ENCODE peak calls at places on chromosomes 13 and 19, in seven cellular contexts. B is upper lobe of right lung, G is heart right ventricle, W is vagina, N is transverse colon, M is sigmoid colon, T is GM23338. A is an unnamed sample.

GRCh38 chr19:49847731-49848696 is 2.9 kb upstream of the PTOV1 start:
- DNase-seq in B (no peak), W (no peak), M (no peak), N (no peak), G (no peak), T (no peak), A (peak; percentile 90)

GRCh38 chr19:19860756-19861390 is 4.8 kb upstream of the ZNF253 start:
- DNase-seq in T (peak; percentile 97), B (no peak), M (no peak), N (no peak), G (peak; percentile 15), W (no peak), A (peak; percentile 86)

GRCh38 chr13:66581691-66582090 is 648.4 kb downstream of the PCDH9 start:
- DNase-seq in N (no peak), G (no peak), B (no peak), W (no peak), T (no peak), M (no peak), A (no peak)

GRCh38 chr19:45253396-45254027 is 2.4 kb downstream of the MARK4 start:
- DNase-seq in T (no peak), G (no peak), B (no peak), W (no peak), M (no peak), N (no peak), A (peak; percentile 32)

GRCh38 chr19:46493236-46494114 is 2.2 kb downstream of the PNMA8B start:
- DNase-seq in M (peak; percentile 72), B (peak; percentile 75), W (no peak), N (peak; percentile 21), G (no peak), T (peak; percentile 77), A (peak; percentile 58)

GRCh38 chr13:80551650-80552497 is 210.9 kb upstream of the SPRY2 start:
- DNase-seq in M (no peak), T (no peak), N (no peak), B (no peak), W (no peak), G (no peak), A (no peak)

GRCh38 chr19:51529301-51529700 is 2.2 kb downstream of the SIGLEC6 start:
- DNase-seq in B (no peak), M (no peak), T (no peak), W (no peak), N (no peak), G (no peak), A (no peak)

GRCh38 chr13:71864094-71864980 is 2.7 kb downstream of the DACH1 start:
- DNase-seq in W (no peak), G (peak; percentile 63), B (peak; percentile 69), T (peak; percentile 78), N (peak; percentile 81), M (peak; percentile 57), A (peak; percentile 5)

GRCh38 chr13:96996886-96997285 is 2.6 kb upstream of the OXGR1 start:
- DNase-seq in G (no peak), W (no peak), N (no peak), B (no peak), M (no peak), T (peak; percentile 5), A (no peak)

GRCh38 chr19:35704218-35704617 is at the start of gene ZBTB32:
- DNase-seq in W (no peak), N (peak; percentile 30), G (no peak), B (no peak), T (peak; percentile 90), M (no peak), A (peak; percentile 77)

GRCh38 chr13:106291006-106291405 is 244.5 kb downstream of the EFNB2 start:
- DNase-seq in M (no peak), N (no peak), W (no peak), B (no peak), T (no peak), G (no peak), A (peak; percentile 44)

GRCh38 chr19:58033741-58034475 is at the start of gene ZSCAN1:
- DNase-seq in B (no peak), N (peak; percentile 66), W (no peak), G (peak; percentile 93), T (peak; percentile 98), M (peak; percentile 89), A (peak; percentile 92)

GRCh38 chr19:36392916-36393673 is 14.1 kb upstream of the ZFP14 start:
- DNase-seq in M (no peak), T (peak; percentile 40), W (no peak), B (no peak), N (no peak), G (no peak), A (no peak)

GRCh38 chr19:48844472-48844871 is 8.2 kb upstream of the HSD17B14 start:
- DNase-seq in N (no peak), T (peak; percentile 78), W (no peak), B (no peak), M (no peak), G (no peak), A (peak; percentile 43)

GRCh38 chr13:58059624-58060023 is 428.1 kb downstream of the PCDH17 start:
- DNase-seq in G (no peak), N (no peak), W (no peak), M (no peak), T (no peak), B (no peak), A (no peak)

GRCh38 chr19:55383789-55384575 is at the start of gene TMEM238:
- DNase-seq in N (peak; percentile 84), M (peak; percentile 83), W (no peak), T (peak; percentile 90), B (peak; percentile 90), G (peak; percentile 39), A (peak; percentile 75)
- TF ChIP-seq CTCF in N (no peak), M (no peak), W (no peak), T (no peak), B (no peak), G (peak; percentile 14), A (no peak)

DNA sequence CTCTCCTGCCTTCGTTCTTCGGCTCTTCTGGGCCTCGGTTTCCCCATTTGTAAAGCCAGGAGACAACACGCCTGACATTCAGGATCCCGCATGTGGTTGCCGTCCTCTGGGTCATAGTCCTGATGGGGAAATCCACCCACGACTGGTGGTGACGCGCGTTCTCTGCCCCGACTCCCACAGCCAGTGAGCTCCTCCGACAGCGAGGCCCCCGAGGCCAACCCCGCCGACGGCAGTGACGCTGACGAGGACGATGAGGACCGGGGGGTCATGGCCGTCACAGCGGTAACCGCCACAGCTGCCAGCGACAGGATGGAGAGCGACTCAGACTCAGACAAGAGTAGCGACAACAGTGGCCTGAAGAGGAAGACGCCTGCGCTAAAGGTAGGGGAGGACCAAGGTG is 16.4 kb downstream of the HDGFL2 start:
- DNase-seq in B (no peak), M (no peak), W (no peak), T (no peak), G (no peak), N (no peak), A (no peak)
- H3K36me3 ChIP-seq in B (peaks cover 31% of the 10 kb centered on the region), M (peaks cover 31% of the 10 kb centered on the region), W (peaks cover 50% of the 10 kb centered on the region), T (peaks cover 21% of the 10 kb centered on the region), G (peaks cover 11% of the 10 kb centered on the region), N (no peaks in the 10 kb centered on the region), A (peaks cover 17% of the 10 kb centered on the region)

GRCh38 chr19:39200818-39201145 is 3.3 kb downstream of the SYCN start:
- DNase-seq in G (no peak), M (no peak), B (no peak), N (no peak), T (no peak), W (no peak), A (no peak)

GRCh38 chr19:39202998-39203355 is 1.1 kb downstream of the SYCN start:
- DNase-seq in M (no peak), T (no peak), W (no peak), G (no peak), N (no peak), B (no peak), A (no peak)

GRCh38 chr19:39197808-39198207 is 1.0 kb downstream of the NCCRP1 start:
- DNase-seq in N (no peak), W (no peak), T (no peak), M (no peak), G (no peak), B (no peak), A (no peak)

GRCh38 chr19:39199025-39199424 is 2.3 kb downstream of the NCCRP1 start:
- DNase-seq in T (no peak), M (peak; percentile 67), W (no peak), G (no peak), B (peak; percentile 66), N (no peak), A (peak; percentile 81)

DNA sequence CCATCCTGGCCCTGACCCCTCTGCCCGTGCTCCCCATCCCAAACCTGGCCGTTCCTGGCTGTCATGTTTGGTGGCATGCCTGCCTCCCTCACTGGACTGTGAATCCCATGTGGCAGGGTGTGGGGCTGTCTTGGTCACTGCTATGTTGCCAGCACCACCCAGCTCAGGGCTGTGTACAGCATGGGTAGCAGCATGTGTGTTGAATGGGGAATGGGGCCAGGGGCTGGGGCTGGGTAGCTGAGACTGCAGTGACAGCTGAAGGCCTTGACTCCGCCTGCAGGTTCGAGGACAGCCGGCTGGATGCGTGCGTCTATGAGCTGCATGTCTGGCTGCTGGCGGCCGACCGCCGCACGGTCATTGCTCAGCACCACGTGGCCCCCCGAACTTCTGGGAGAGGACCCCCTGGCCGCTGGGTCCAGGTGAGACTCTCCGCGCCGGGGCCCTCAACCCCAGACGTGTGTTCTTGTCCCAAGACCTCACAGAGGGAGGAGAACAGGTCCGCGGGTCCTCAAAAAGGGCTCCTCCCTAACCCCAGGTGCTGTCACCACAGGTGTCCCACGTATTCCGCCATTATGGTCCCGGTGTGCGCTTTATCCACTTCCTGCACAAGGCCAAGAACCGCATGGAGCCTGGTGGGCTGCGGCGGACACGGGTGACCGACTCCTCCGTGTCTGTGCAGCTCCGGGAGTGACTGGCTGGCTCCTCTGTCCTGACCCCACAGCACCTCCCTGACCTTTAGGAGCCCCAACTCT is 3.5 kb downstream of the NCCRP1 start:
- DNase-seq in T (no peak), N (no peak), M (no peak), W (no peak), G (no peak), B (no peak), A (no peak)
- H3K27me3 ChIP-seq in T (peaks cover 57% of the 10 kb centered on the region), N (peaks cover 100% of the 10 kb centered on the region), M (peaks cover 85% of the 10 kb centered on the region), W (peaks cover 7% of the 10 kb centered on the region), G (peaks cover 99% of the 10 kb centered on the region), B (peaks cover 81% of the 10 kb centered on the region), A (peaks cover 16% of the 10 kb centered on the region)

DNA sequence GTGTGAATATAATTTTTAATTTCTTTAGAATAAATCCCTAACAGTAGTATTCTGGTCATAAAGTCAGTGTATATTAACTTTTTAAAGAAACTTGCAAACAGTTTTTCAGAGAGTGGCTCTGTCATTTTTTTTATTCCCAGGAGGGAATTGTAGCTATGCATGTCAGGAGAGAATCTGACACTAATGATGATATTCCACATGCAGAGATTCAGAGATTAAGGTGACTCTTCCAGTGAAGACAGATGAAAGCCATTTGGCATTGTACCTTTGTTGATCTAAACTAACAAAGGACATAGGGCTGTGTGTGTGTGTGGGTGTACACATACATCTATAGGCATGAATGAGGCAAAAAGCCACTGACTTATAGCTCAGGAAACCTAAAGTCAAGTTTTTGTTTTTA is 99.9 kb downstream of the TNFSF13B start:
- DNase-seq in G (no peak), T (no peak), M (no peak), B (no peak), N (no peak), W (no peak), A (no peak)
- TF ChIP-seq CTCF in G (no peak), T (no peak), M (no peak), B (no peak), N (no peak), W (no peak), A (no peak)

DNA sequence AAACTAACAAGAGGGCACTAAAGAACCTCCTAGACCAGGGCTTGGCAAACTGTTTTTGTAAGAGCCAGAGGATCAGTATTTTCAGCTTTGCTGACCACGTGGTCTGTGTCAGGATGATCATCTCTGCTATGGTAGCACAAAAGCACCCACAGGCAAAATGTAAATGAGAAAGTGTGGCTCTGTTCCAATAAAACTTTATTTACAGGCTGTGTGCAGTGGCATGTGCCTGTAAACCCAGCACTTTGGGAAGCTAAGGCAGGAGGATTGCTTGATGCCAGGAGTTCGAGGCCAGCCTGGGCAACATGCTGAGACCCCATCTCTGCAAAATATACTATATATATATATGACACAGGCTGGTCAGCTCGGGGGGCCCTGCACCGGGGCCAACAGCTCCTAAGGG is 31.2 kb downstream of the DNMT1 start:
- DNase-seq in G (no peak), N (no peak), M (no peak), W (no peak), B (no peak), T (no peak), A (no peak)
- H3K36me3 ChIP-seq in G (peaks cover 75% of the 10 kb centered on the region), N (no peaks in the 10 kb centered on the region), M (peaks cover 67% of the 10 kb centered on the region), W (peaks cover 74% of the 10 kb centered on the region), B (peaks cover 79% of the 10 kb centered on the region), T (peaks cover 70% of the 10 kb centered on the region), A (peaks cover 52% of the 10 kb centered on the region)

A was measured in cardiac muscle cell.